ENCODE peak calls at places on chromosomes 1 and 21, in four cellular contexts. V is mammary epithelial cell, Z is IMR-90, S is neuronal stem cell. Y is an unnamed sample.

GRCh38 chr21:45873866-45874265 is 107.7 kb upstream of the COL6A1 start:
- DNase-seq in V (no peak), Z (no peak), S (no peak), Y (no peak)

GRCh38 chr1:240304466-240304865 is 212.8 kb downstream of the FMN2 start:
- DNase-seq in V (no peak), S (peak; percentile 18), Z (no peak), Y (no peak)

GRCh38 chr1:198084509-198084908 is 72.3 kb upstream of the NEK7 start:
- DNase-seq in V (no peak), Z (no peak), S (no peak), Y (no peak)

GRCh38 chr1:4527819-4528218 is 126.6 kb upstream of the AJAP1 start:
- DNase-seq in Z (no peak), V (no peak), S (no peak), Y (no peak)

GRCh38 chr1:54282101-54282847 is 82.3 kb downstream of the MRPL37 start:
- DNase-seq in V (no peak), S (no peak), Z (no peak), Y (no peak)

GRCh38 chr21:45264919-45265515 is 22.7 kb downstream of the POFUT2 start:
- DNase-seq in S (no peak), V (no peak), Z (no peak), Y (no peak)

GRCh38 chr1:21570528-21570875 is 61.3 kb downstream of the ALPL start:
- DNase-seq in V (no peak), Z (no peak), S (no peak), Y (no peak)

GRCh38 chr1:113978863-113979702 is at the start of gene OLFML3:
- DNase-seq in S (peak; percentile 86), Z (peak; percentile 95), V (peak; percentile 75), Y (peak; percentile 89)

GRCh38 chr1:183087001-183087400 is 63.8 kb downstream of the LAMC1 start:
- DNase-seq in Z (no peak), V (no peak), S (no peak), Y (no peak)

GRCh38 chr1:234863596-234863995 is 253.6 kb upstream of the IRF2BP2 start:
- DNase-seq in S (no peak), V (peak; percentile 60), Z (peak; percentile 82), Y (no peak)

GRCh38 chr1:93448292-93448982 is 519 bp downstream of the FNBP1L start:
- DNase-seq in S (peak; percentile 68), V (peak; percentile 37), Z (no peak), Y (peak; percentile 84)

GRCh38 chr1:112508242-112509004 is at the start of gene WNT2B:
- DNase-seq in Z (no peak), V (peak; percentile 12), S (no peak), Y (peak; percentile 69)

GRCh38 chr1:36924282-36924791 is 110.0 kb downstream of the GRIK3 start:
- DNase-seq in V (peak; percentile 3), S (peak; percentile 93), Z (peak; percentile 18), Y (peak; percentile 82)

GRCh38 chr1:173295995-173296394 is 88.9 kb upstream of the TNFSF4 start:
- DNase-seq in V (peak; percentile 12), S (no peak), Z (peak; percentile 37), Y (no peak)

GRCh38 chr1:78743626-78744025 is 94.0 kb downstream of the IFI44 start:
- DNase-seq in S (no peak), Z (peak; percentile 54), V (peak; percentile 6), Y (no peak)

GRCh38 chr21:41827951-41828883 is 50.9 kb downstream of the PRDM15 start:
- DNase-seq in S (no peak), V (no peak), Z (no peak), Y (no peak)

GRCh38 chr1:231734417-231734816 is 107.8 kb downstream of the DISC1 start:
- DNase-seq in Z (peak; percentile 2), V (peak; percentile 23), S (no peak), Y (no peak)

GRCh38 chr21:27703806-27704205 is 736.9 kb upstream of the ADAMTS5 start:
- DNase-seq in Z (no peak), V (no peak), S (no peak), Y (no peak)

GRCh38 chr1:206955476-206956312 is 9.4 kb upstream of the PIGR start:
- DNase-seq in S (no peak), V (no peak), Z (no peak), Y (no peak)

GRCh38 chr1:234488054-234488953 is 9.3 kb upstream of the TARBP1 start:
- DNase-seq in S (no peak), Z (no peak), V (peak; percentile 41), Y (no peak)

GRCh38 chr1:12258272-12258671 is 28.4 kb downstream of the VPS13D start:
- DNase-seq in Z (no peak), V (no peak), S (no peak), Y (no peak)

GRCh38 chr1:201450721-201451291 is 18.2 kb downstream of the PHLDA3 start:
- DNase-seq in Z (peak; percentile 89), V (no peak), S (no peak), Y (no peak)

GRCh38 chr1:240611619-240612490 is at the start of gene GREM2:
- DNase-seq in V (peak; percentile 2), S (peak; percentile 56), Z (peak; percentile 95), Y (peak; percentile 80)

GRCh38 chr1:110477041-110477440 is 26.1 kb downstream of the PROK1 start:
- DNase-seq in S (no peak), Z (peak; percentile 87), V (peak; percentile 87), Y (no peak)

GRCh38 chr1:41894778-41895483 is 23.8 kb downstream of the HIVEP3 start:
- DNase-seq in V (no peak), Z (no peak), S (no peak), Y (no peak)

GRCh38 chr1:41895552-41895951 is 23.2 kb downstream of the HIVEP3 start:
- DNase-seq in Z (no peak), S (no peak), V (no peak), Y (no peak)

GRCh38 chr1:41891403-41891896 is 27.3 kb downstream of the HIVEP3 start:
- DNase-seq in S (no peak), V (peak; percentile 55), Z (peak; percentile 54), Y (no peak)

GRCh38 chr1:41892211-41892840 is 26.4 kb downstream of the HIVEP3 start:
- DNase-seq in V (no peak), S (no peak), Z (no peak), Y (no peak)

GRCh38 chr1:41894101-41894620 is 24.6 kb downstream of the HIVEP3 start:
- DNase-seq in Z (no peak), S (no peak), V (no peak), Y (no peak)
- H3K4me1 ChIP-seq in Z (peaks cover 14% of the 10 kb centered on the region), S (peaks cover 3% of the 10 kb centered on the region), V (peaks cover 45% of the 10 kb centered on the region), Y (no peaks in the 10 kb centered on the region)

GRCh38 chr1:19563336-19564097 is 78.2 kb upstream of the CAPZB start:
- DNase-seq in V (peak; percentile 29), Z (peak; percentile 41), S (no peak), Y (no peak)
- H3K4me3 ChIP-seq in V (no peak overlapping the region), Z (peak overlapping the region; percentile 28), S (no peak overlapping the region), Y (no peak overlapping the region)

GRCh38 chr1:19646771-19647319 is 2.7 kb downstream of the NBL1 start:
- DNase-seq in S (no peak), V (no peak), Z (no peak), Y (no peak)
- H3K4me1 ChIP-seq in S (peaks cover 8% of the 10 kb centered on the region), V (peaks cover 70% of the 10 kb centered on the region), Z (peaks cover 22% of the 10 kb centered on the region), Y (peaks cover 14% of the 10 kb centered on the region)

GRCh38 chr21:38351176-38351959 is 94.6 kb downstream of the KCNJ15 start:
- DNase-seq in V (no peak), S (no peak), Z (peak; percentile 16), Y (no peak)

GRCh38 chr21:38351961-38352521 is 95.2 kb downstream of the KCNJ15 start:
- DNase-seq in S (no peak), Z (peak; percentile 90), V (peak; percentile 69), Y (no peak)

GRCh38 chr21:38354231-38354630 is 97.4 kb downstream of the KCNJ15 start:
- DNase-seq in V (no peak), Z (no peak), S (no peak), Y (no peak)

GRCh38 chr21:38350681-38351080 is 93.9 kb downstream of the KCNJ15 start:
- DNase-seq in S (no peak), V (no peak), Z (no peak), Y (no peak)

GRCh38 chr21:38352536-38353219 is 95.9 kb downstream of the KCNJ15 start:
- DNase-seq in Z (peak; percentile 76), S (peak; percentile 48), V (peak; percentile 69), Y (no peak)
- H3K4me3 ChIP-seq in Z (no peak overlapping the region), S (no peak overlapping the region), V (no peak overlapping the region), Y (no peak overlapping the region)

DNA sequence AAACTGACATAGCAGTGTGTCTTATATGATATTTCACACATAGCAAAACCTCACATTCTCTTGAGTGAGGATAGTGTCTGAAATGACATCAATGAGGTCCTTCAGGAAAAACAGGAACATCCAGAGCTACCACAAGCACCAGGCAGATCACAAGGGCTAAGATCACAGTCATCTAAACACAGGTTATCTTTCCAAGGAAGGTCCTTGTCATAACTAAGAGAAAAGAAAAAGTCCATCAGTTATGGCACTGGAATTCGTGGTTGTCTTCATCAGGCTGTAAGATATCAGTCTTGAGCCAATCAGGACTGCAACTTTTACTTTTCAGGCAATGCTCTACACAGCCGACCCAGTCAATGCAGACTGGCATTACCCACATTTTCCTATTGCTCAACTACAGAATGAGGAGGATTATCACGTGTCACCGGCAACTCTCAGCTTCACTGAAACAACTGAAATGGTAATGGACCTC is 26.4 kb downstream of the SORT1 start:
- DNase-seq in S (no peak), V (peak; percentile 58), Z (peak; percentile 65), Y (no peak)
- H3K4me1 ChIP-seq in S (no peaks in the 10 kb centered on the region), V (peaks cover 14% of the 10 kb centered on the region), Z (peaks cover 27% of the 10 kb centered on the region), Y (peaks cover 11% of the 10 kb centered on the region)

GRCh38 chr1:117210831-117211261 is at the start of gene VTCN1:
- DNase-seq in Z (no peak), S (no peak), V (peak; percentile 86), Y (no peak)
- H3K4me3 ChIP-seq in Z (no peak within 1 kb of the TSS), S (no peak within 1 kb of the TSS), V (no peak within 1 kb of the TSS), Y (no peak within 1 kb of the TSS)

GRCh38 chr1:35190784-35191183 is 2.2 kb downstream of the SFPQ start:
- DNase-seq in V (peak; percentile 10), Z (no peak), S (no peak), Y (no peak)
- H3K4me1 ChIP-seq in V (peaks cover 23% of the 10 kb centered on the region), Z (peaks cover 5% of the 10 kb centered on the region), S (peaks cover 5% of the 10 kb centered on the region), Y (peaks cover 34% of the 10 kb centered on the region)

GRCh38 chr21:16535100-16535418 is 805.3 kb downstream of the USP25 start:
- DNase-seq in Z (peak; percentile 55), V (peak; percentile 67), S (no peak), Y (no peak)
- H3K4me3 ChIP-seq in Z (no peak overlapping the region), V (peak overlapping the region; percentile 43), S (peak overlapping the region; percentile 42), Y (no peak overlapping the region)

GRCh38 chr1:208165659-208166058 is 78.5 kb downstream of the PLXNA2 start:
- DNase-seq in S (no peak), V (peak; percentile 11), Z (peak; percentile 5), Y (no peak)

GRCh38 chr1:208161656-208162375 is 82.4 kb downstream of the PLXNA2 start:
- DNase-seq in Z (peak; percentile 39), V (no peak), S (no peak), Y (no peak)

GRCh38 chr1:208164609-208165008 is 79.6 kb downstream of the PLXNA2 start:
- DNase-seq in Z (no peak), V (no peak), S (no peak), Y (no peak)

GRCh38 chr1:208162903-208163302 is 81.3 kb downstream of the PLXNA2 start:
- DNase-seq in Z (no peak), V (no peak), S (no peak), Y (no peak)

GRCh38 chr1:208163542-208163941 is 80.6 kb downstream of the PLXNA2 start:
- DNase-seq in S (no peak), V (no peak), Z (no peak), Y (no peak)
- H3K4me1 ChIP-seq in S (peaks cover 30% of the 10 kb centered on the region), V (peaks cover 18% of the 10 kb centered on the region), Z (peaks cover 18% of the 10 kb centered on the region), Y (no peaks in the 10 kb centered on the region)

GRCh38 chr1:179310721-179311120 is 17.1 kb downstream of the SOAT1 start:
- DNase-seq in S (no peak), Z (peak; percentile 96), V (peak; percentile 92), Y (no peak)
- H3K4me3 ChIP-seq in S (no peak overlapping the region), Z (no peak overlapping the region), V (no peak overlapping the region), Y (no peak overlapping the region)